ENCODE peak calls at places on chromosomes 1 and 21, in five cellular contexts. K is HFFc6, L is breast epithelium, C is PC-3, W is choroid plexus epithelial cell. B is an unnamed sample.

GRCh38 chr1:59360170-59360569 is 63.3 kb downstream of the FGGY start:
- DNase-seq in C (peak; percentile 70), W (peak; percentile 82), L (no peak), K (peak; percentile 64), B (no peak)

GRCh38 chr1:196609114-196609737 is 986 bp upstream of the KCNT2 start:
- DNase-seq in C (no peak), W (no peak), K (no peak), L (no peak), B (no peak)

GRCh38 chr1:248839168-248839555 is 1.1 kb downstream of the ZNF672 start:
- DNase-seq in W (no peak), L (no peak), K (no peak), C (no peak), B (no peak)

GRCh38 chr1:11046270-11046566 is 821 bp downstream of the MASP2 start:
- DNase-seq in C (no peak), W (no peak), K (no peak), L (no peak), B (no peak)

GRCh38 chr1:206584265-206584648 is 28.0 kb downstream of the EIF2D start:
- DNase-seq in C (no peak), L (no peak), W (no peak), K (no peak), B (no peak)

GRCh38 chr1:206472454-206472853 is 2.2 kb downstream of the IKBKE start:
- DNase-seq in K (peak; percentile 51), W (peak; percentile 94), L (no peak), C (no peak), B (no peak)

GRCh38 chr1:203099121-203099520 is 13.3 kb upstream of the MYOG start:
- DNase-seq in C (no peak), L (no peak), W (no peak), K (no peak), B (no peak)

GRCh38 chr1:21216835-21217811 is 40.4 kb upstream of the EIF4G3 start:
- DNase-seq in K (no peak), C (peak; percentile 78), W (peak; percentile 62), L (peak; percentile 62), B (no peak)

GRCh38 chr1:234777850-234778214 is 167.9 kb upstream of the IRF2BP2 start:
- DNase-seq in L (no peak), C (no peak), K (no peak), W (no peak), B (no peak)

GRCh38 chr1:227940791-227941241 is 6.9 kb downstream of the WNT9A start:
- DNase-seq in K (no peak), C (no peak), L (peak; percentile 45), W (no peak), B (peak; percentile 18)

GRCh38 chr1:159867322-159868064 is 5.0 kb upstream of the VSIG8 start:
- DNase-seq in C (no peak), L (peak; percentile 70), K (no peak), W (peak; percentile 39), B (no peak)

GRCh38 chr21:44267655-44268142 is 6.0 kb upstream of the DNMT3L start:
- DNase-seq in K (no peak), C (peak; percentile 6), W (no peak), L (no peak), B (no peak)

GRCh38 chr1:60129916-60130315 is 56.3 kb upstream of the C1orf87 start:
- DNase-seq in W (peak; percentile 36), L (no peak), C (no peak), K (peak; percentile 24), B (no peak)

GRCh38 chr1:226882631-226883409 is 12.4 kb downstream of the PSEN2 start:
- DNase-seq in C (peak; percentile 72), L (no peak), W (peak; percentile 55), K (peak; percentile 57), B (no peak)

GRCh38 chr21:16279658-16280581 is 550.1 kb downstream of the USP25 start:
- DNase-seq in W (peak; percentile 93), K (peak; percentile 44), L (no peak), C (no peak), B (no peak)

GRCh38 chr1:6245869-6246496 is 2.0 kb downstream of the HES3 start:
- DNase-seq in K (no peak), C (peak; percentile 69), W (no peak), L (no peak), B (no peak)

GRCh38 chr1:226547754-226548191 is 791 bp upstream of the STUM start:
- DNase-seq in L (peak; percentile 74), K (peak; percentile 71), W (peak; percentile 94), C (peak; percentile 99), B (peak; percentile 61)

GRCh38 chr1:171841931-171842723 is 829 bp downstream of the DNM3 start:
- DNase-seq in W (no peak), L (no peak), K (no peak), C (no peak), B (no peak)

GRCh38 chr1:53413175-53414001 is 45.8 kb upstream of the DMRTB1 start:
- DNase-seq in C (peak; percentile 75), L (no peak), K (peak; percentile 74), W (peak; percentile 94), B (no peak)

GRCh38 chr1:17403081-17403480 is 31.1 kb downstream of the PADI6 start:
- DNase-seq in C (peak; percentile 72), L (peak; percentile 75), W (peak; percentile 5), K (peak; percentile 14), B (no peak)

GRCh38 chr1:165162671-165163241 is 193.8 kb downstream of the LMX1A start:
- DNase-seq in K (no peak), C (peak; percentile 98), W (peak; percentile 1), L (peak; percentile 65), B (no peak)

GRCh38 chr1:197942042-197942441 is 24.9 kb downstream of the LHX9 start:
- DNase-seq in W (no peak), L (no peak), C (no peak), K (no peak), B (no peak)

GRCh38 chr1:72412286-72412685 is 129.9 kb upstream of the NEGR1 start:
- DNase-seq in W (no peak), L (no peak), C (peak; percentile 94), K (peak; percentile 67), B (no peak)

GRCh38 chr1:175009532-175009931 is 9.8 kb downstream of the CACYBP start:
- DNase-seq in W (no peak), C (no peak), L (no peak), K (no peak), B (no peak)

GRCh38 chr1:234369784-234370183 is 3.5 kb upstream of the COA6 start:
- DNase-seq in W (peak; percentile 40), L (no peak), K (peak; percentile 17), C (peak; percentile 68), B (no peak)

DNA sequence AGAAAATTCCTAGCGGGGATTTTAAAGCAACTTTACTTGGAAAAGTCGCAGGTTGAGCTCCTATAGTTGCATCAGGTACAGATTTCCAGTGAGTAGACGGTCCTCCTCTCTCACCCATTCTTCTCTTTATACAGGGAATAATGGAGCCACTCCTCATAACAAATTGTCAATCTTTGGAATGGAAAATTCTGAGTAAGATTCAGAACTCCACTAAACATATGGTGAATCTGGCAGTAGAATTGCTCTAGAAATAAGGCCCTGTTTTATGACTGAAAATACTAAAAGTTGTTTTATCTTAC is 1.5 kb downstream of the NTNG1 start:
- DNase-seq in L (no peak), K (no peak), W (no peak), C (no peak), B (no peak)
- TF ChIP-seq CTCF in L (no peak), K (peak; percentile 7), W (no peak), C (no peak), B (no peak)

GRCh38 chr21:41171210-41171609 is 3.2 kb downstream of the BACE2 start:
- DNase-seq in L (peak; percentile 69), C (peak; percentile 93), W (no peak), K (no peak), B (no peak)

GRCh38 chr21:41169258-41169576 is 1.3 kb downstream of the BACE2 start:
- DNase-seq in W (no peak), L (no peak), C (no peak), K (no peak), B (no peak)

GRCh38 chr21:41169701-41170100 is 1.7 kb downstream of the BACE2 start:
- DNase-seq in L (no peak), C (no peak), W (no peak), K (no peak), B (no peak)

GRCh38 chr21:41168391-41169257 is 664 bp downstream of the BACE2 start:
- DNase-seq in W (peak; percentile 51), C (peak; percentile 61), L (peak; percentile 63), K (peak; percentile 10), B (no peak)

GRCh38 chr21:41170442-41170841 is 2.5 kb downstream of the BACE2 start:
- DNase-seq in K (peak; percentile 3), L (no peak), C (peak; percentile 71), W (peak; percentile 35), B (no peak)
- TF ChIP-seq CTCF in K (peak; percentile 69), L (peak; percentile 34), C (peak; percentile 86), W (peak; percentile 64), B (no peak)

DNA sequence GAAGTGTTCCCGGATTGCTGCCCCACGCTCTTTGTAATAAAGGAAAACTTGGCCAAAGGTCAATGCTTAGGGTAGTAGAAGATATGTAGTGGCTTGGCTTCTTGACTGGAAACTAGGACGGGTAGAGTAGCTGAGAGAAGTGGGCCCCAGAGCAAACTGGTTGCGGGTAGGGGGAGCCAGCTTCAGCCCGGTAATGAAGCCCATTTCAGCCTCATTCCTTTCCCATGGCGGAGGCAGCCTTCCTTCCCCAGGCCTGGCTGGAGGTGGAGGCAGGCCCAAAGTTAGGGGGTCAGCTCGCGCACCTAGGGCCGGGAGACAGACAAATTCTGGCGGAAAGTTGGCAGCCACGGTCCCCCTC is 374 bp upstream of the NEXN start:
- DNase-seq in K (peak; percentile 46), L (no peak), W (peak; percentile 74), C (peak; percentile 25), B (no peak)
- TF ChIP-seq CTCF in K (no peak), L (no peak), W (peak; percentile 27), C (no peak), B (no peak)

GRCh38 chr1:155982106-155982505 is 3.8 kb upstream of the ARHGEF2 start:
- DNase-seq in W (no peak), L (no peak), K (no peak), C (no peak), B (no peak)

GRCh38 chr1:155979525-155980343 is 1.4 kb upstream of the ARHGEF2 start:
- DNase-seq in L (no peak), W (no peak), K (no peak), C (no peak), B (no peak)

GRCh38 chr1:155981266-155982088 is 3.1 kb upstream of the ARHGEF2 start:
- DNase-seq in W (peak; percentile 73), C (no peak), K (peak; percentile 62), L (no peak), B (no peak)

GRCh38 chr1:155984341-155984740 is 6.0 kb upstream of the ARHGEF2 start:
- DNase-seq in L (no peak), K (no peak), C (no peak), W (no peak), B (no peak)

DNA sequence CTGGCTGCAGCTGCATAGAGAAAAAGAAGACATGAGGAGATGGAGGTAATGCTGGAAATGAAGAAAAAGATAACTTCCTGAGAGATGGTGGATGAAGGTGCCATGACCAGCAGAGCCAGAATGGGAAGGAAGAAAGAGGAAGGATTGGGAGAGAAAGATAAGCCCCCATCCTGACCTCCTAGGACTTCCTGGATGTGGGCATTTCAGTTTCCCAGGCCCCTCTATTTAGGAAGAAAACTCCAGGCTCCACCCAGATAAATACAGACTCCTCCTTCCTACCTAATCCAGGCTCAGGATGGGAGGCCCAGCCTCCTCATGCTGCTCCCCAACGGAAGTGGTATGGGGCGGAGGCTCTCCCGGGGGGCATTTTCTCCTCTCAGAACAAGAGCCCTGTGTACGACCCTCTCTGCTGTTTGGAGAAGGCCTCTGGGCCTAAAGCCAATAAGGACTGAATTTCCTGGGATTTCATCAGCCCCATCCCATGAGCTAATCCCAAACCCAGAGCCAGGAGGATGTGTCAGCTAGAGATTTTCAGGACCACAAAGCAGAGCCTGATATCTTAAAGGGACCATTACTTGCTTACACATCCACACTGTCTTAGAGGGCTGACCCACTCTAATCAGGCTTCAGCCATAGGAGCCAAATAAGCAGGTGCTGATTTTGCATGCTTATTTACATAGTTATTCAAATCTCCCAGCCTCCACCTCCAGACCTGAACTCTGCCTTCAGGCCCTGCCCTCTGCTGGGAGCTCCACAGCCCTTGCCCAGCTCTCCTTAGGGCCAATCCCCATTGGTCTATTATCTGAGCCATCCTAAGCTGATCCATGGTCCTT is 5.1 kb upstream of the ARHGEF2 start:
- DNase-seq in C (peak; percentile 70), L (no peak), W (peak; percentile 95), K (peak; percentile 88), B (no peak)
- TF ChIP-seq CTCF in C (peak; percentile 31), L (no peak), W (peak; percentile 10), K (peak; percentile 26), B (no peak)